ENCODE peak calls at places on chromosomes 1 and 21, in four cellular contexts. One of them, this sample, is unnamed.

GRCh38 chr1:16081636-16082035 is 8.2 kb upstream of the FAM131C start:
- DNase-seq in IMR-90: no peak
- DNase-seq in H1: no peak
- DNase-seq in mesenchymal stem cell: no peak
- DNase-seq in this sample: no peak

GRCh38 chr21:41460578-41461527 is 34.8 kb downstream of the MX1 start:
- DNase-seq in H1: peak
- DNase-seq in mesenchymal stem cell: peak
- DNase-seq in IMR-90: peak
- DNase-seq in this sample: peak

GRCh38 chr1:157189986-157190982 is 52.1 kb upstream of the ETV3 start:
- DNase-seq in H1: no peak
- DNase-seq in IMR-90: no peak
- DNase-seq in mesenchymal stem cell: no peak
- DNase-seq in this sample: no peak

GRCh38 chr1:183567584-183567983 is 22.7 kb downstream of the NCF2 start:
- DNase-seq in mesenchymal stem cell: no peak
- DNase-seq in H1: no peak
- DNase-seq in IMR-90: peak
- DNase-seq in this sample: no peak

GRCh38 chr1:31856140-31856539 is 40.3 kb upstream of the SPOCD1 start:
- DNase-seq in H1: no peak
- DNase-seq in IMR-90: no peak
- DNase-seq in mesenchymal stem cell: no peak
- DNase-seq in this sample: no peak

GRCh38 chr1:8374812-8375211 is 56.9 kb downstream of the SLC45A1 start:
- DNase-seq in H1: no peak
- DNase-seq in mesenchymal stem cell: no peak
- DNase-seq in IMR-90: peak
- DNase-seq in this sample: no peak

GRCh38 chr1:210597555-210598134 is 268.9 kb downstream of the HHAT start:
- DNase-seq in IMR-90: peak
- DNase-seq in H1: no peak
- DNase-seq in mesenchymal stem cell: peak
- DNase-seq in this sample: no peak

GRCh38 chr21:15515908-15516307 is 213.9 kb upstream of the USP25 start:
- DNase-seq in mesenchymal stem cell: no peak
- DNase-seq in IMR-90: no peak
- DNase-seq in H1: no peak
- DNase-seq in this sample: no peak

GRCh38 chr1:53583903-53584210 is 124.7 kb downstream of the DMRTB1 start:
- DNase-seq in mesenchymal stem cell: no peak
- DNase-seq in H1: no peak
- DNase-seq in IMR-90: no peak
- DNase-seq in this sample: no peak

GRCh38 chr1:99173282-99173681 is 91.0 kb upstream of the PLPPR4 start:
- DNase-seq in H1: no peak
- DNase-seq in mesenchymal stem cell: no peak
- DNase-seq in IMR-90: peak
- DNase-seq in this sample: no peak

GRCh38 chr1:87224209-87224608 is 104.5 kb upstream of the LMO4 start:
- DNase-seq in IMR-90: peak
- DNase-seq in mesenchymal stem cell: peak
- DNase-seq in H1: no peak
- DNase-seq in this sample: no peak

GRCh38 chr1:35650416-35650815 is 9.1 kb upstream of the PSMB2 start:
- DNase-seq in IMR-90: no peak
- DNase-seq in H1: no peak
- DNase-seq in mesenchymal stem cell: no peak
- DNase-seq in this sample: no peak

GRCh38 chr1:100396651-100397050 is 44.3 kb downstream of the CDC14A start:
- DNase-seq in mesenchymal stem cell: no peak
- DNase-seq in IMR-90: no peak
- DNase-seq in H1: no peak
- DNase-seq in this sample: no peak

GRCh38 chr21:34761758-34762330 is 93.0 kb downstream of the CLIC6 start:
- DNase-seq in IMR-90: no peak
- DNase-seq in mesenchymal stem cell: peak
- DNase-seq in H1: no peak
- DNase-seq in this sample: no peak

GRCh38 chr1:28718601-28719331 is 18.0 kb upstream of the YTHDF2 start:
- DNase-seq in H1: no peak
- DNase-seq in IMR-90: peak
- DNase-seq in mesenchymal stem cell: peak
- DNase-seq in this sample: no peak

GRCh38 chr1:23019851-23020625 is 770 bp downstream of the KDM1A start:
- DNase-seq in H1: no peak
- DNase-seq in IMR-90: peak
- DNase-seq in mesenchymal stem cell: peak
- DNase-seq in this sample: peak

GRCh38 chr1:16266411-16267118 is 29.6 kb upstream of the CPLANE2 start:
- DNase-seq in IMR-90: peak
- DNase-seq in H1: no peak
- DNase-seq in mesenchymal stem cell: peak
- DNase-seq in this sample: no peak

GRCh38 chr1:180593382-180593781 is 34.6 kb downstream of the OVAAL start:
- DNase-seq in mesenchymal stem cell: no peak
- DNase-seq in IMR-90: no peak
- DNase-seq in H1: no peak
- DNase-seq in this sample: no peak

GRCh38 chr1:12005488-12006166 is 13.7 kb upstream of the MIIP start:
- DNase-seq in IMR-90: no peak
- DNase-seq in mesenchymal stem cell: no peak
- DNase-seq in H1: no peak
- DNase-seq in this sample: no peak

GRCh38 chr1:37038079-37038702 is 3.9 kb upstream of the GRIK3 start:
- DNase-seq in IMR-90: no peak
- DNase-seq in H1: no peak
- DNase-seq in mesenchymal stem cell: no peak
- DNase-seq in this sample: no peak

GRCh38 chr1:29478046-29478791 is 241.9 kb downstream of the PTPRU start:
- DNase-seq in IMR-90: no peak
- DNase-seq in H1: peak
- DNase-seq in mesenchymal stem cell: no peak
- DNase-seq in this sample: peak

GRCh38 chr1:162882248-162882666 is 21.3 kb upstream of the CCDC190 start:
- DNase-seq in mesenchymal stem cell: no peak
- DNase-seq in H1: no peak
- DNase-seq in IMR-90: no peak
- DNase-seq in this sample: no peak

GRCh38 chr1:6183520-6183989 is 3.4 kb upstream of the CHD5 start:
- DNase-seq in H1: no peak
- DNase-seq in mesenchymal stem cell: no peak
- DNase-seq in IMR-90: peak
- DNase-seq in this sample: no peak

GRCh38 chr1:53134961-53135734 is 7.3 kb downstream of the SLC1A7 start:
- DNase-seq in H1: no peak
- DNase-seq in IMR-90: peak
- DNase-seq in mesenchymal stem cell: no peak
- DNase-seq in this sample: no peak

GRCh38 chr1:69413129-69413528 is 154.6 kb upstream of the LRRC7 start:
- DNase-seq in IMR-90: no peak
- DNase-seq in H1: no peak
- DNase-seq in mesenchymal stem cell: no peak
- DNase-seq in this sample: no peak

GRCh38 chr1:86825294-86825693 is 88.6 kb downstream of the SELENOF start:
- DNase-seq in mesenchymal stem cell: peak
- DNase-seq in IMR-90: peak
- DNase-seq in H1: no peak
- DNase-seq in this sample: no peak

GRCh38 chr1:98468111-98468717 is 193.3 kb upstream of the SNX7 start:
- DNase-seq in IMR-90: peak
- DNase-seq in H1: no peak
- DNase-seq in mesenchymal stem cell: peak
- DNase-seq in this sample: peak

GRCh38 chr1:24175033-24175755 is 11.9 kb downstream of the IFNLR1 start:
- DNase-seq in H1: no peak
- DNase-seq in IMR-90: no peak
- DNase-seq in mesenchymal stem cell: no peak
- DNase-seq in this sample: no peak

GRCh38 chr1:23800396-23801337 is at the start of gene GALE:
- DNase-seq in mesenchymal stem cell: peak
- DNase-seq in IMR-90: peak
- DNase-seq in H1: peak
- DNase-seq in this sample: peak

GRCh38 chr1:62370594-62370993 is 51.4 kb upstream of the KANK4 start:
- DNase-seq in H1: no peak
- DNase-seq in mesenchymal stem cell: no peak
- DNase-seq in IMR-90: no peak
- DNase-seq in this sample: no peak

GRCh38 chr1:226637147-226637935 is 88.8 kb downstream of the STUM start:
- DNase-seq in IMR-90: no peak
- DNase-seq in H1: no peak
- DNase-seq in mesenchymal stem cell: no peak
- DNase-seq in this sample: no peak

GRCh38 chr1:115826642-115827041 is 14.3 kb downstream of the NHLH2 start:
- DNase-seq in mesenchymal stem cell: no peak
- DNase-seq in H1: no peak
- DNase-seq in IMR-90: no peak
- DNase-seq in this sample: no peak

GRCh38 chr1:204207136-204207616 is 6.6 kb downstream of the GOLT1A start:
- DNase-seq in mesenchymal stem cell: peak
- DNase-seq in IMR-90: no peak
- DNase-seq in H1: peak
- DNase-seq in this sample: peak

GRCh38 chr1:21232044-21232443 is 55.3 kb upstream of the EIF4G3 start:
- DNase-seq in IMR-90: peak
- DNase-seq in mesenchymal stem cell: peak
- DNase-seq in H1: peak
- DNase-seq in this sample: peak

GRCh38 chr1:156477526-156478249 is 22.9 kb downstream of the MEF2D start:
- DNase-seq in H1: no peak
- DNase-seq in mesenchymal stem cell: no peak
- DNase-seq in IMR-90: no peak
- DNase-seq in this sample: no peak

GRCh38 chr1:55210990-55211389 is 4.2 kb downstream of the USP24 start:
- DNase-seq in H1: no peak
- DNase-seq in IMR-90: no peak
- DNase-seq in mesenchymal stem cell: no peak
- DNase-seq in this sample: no peak

GRCh38 chr1:181506563-181507353 is 23.4 kb downstream of the CACNA1E start:
- DNase-seq in mesenchymal stem cell: no peak
- DNase-seq in IMR-90: no peak
- DNase-seq in H1: no peak
- DNase-seq in this sample: no peak

GRCh38 chr1:17460265-17460664 is 20.8 kb upstream of the RCC2 start:
- DNase-seq in H1: no peak
- DNase-seq in mesenchymal stem cell: no peak
- DNase-seq in IMR-90: no peak
- DNase-seq in this sample: no peak

GRCh38 chr1:50251592-50252165 is 143.0 kb downstream of the ELAVL4 start:
- DNase-seq in mesenchymal stem cell: no peak
- DNase-seq in H1: peak
- DNase-seq in IMR-90: no peak
- DNase-seq in this sample: peak

GRCh38 chr21:34202553-34203332 is 129.4 kb downstream of the MRPS6 start:
- DNase-seq in IMR-90: no peak
- DNase-seq in H1: peak
- DNase-seq in mesenchymal stem cell: peak
- DNase-seq in this sample: peak

GRCh38 chr21:28442624-28443023 is 550.1 kb downstream of the LTN1 start:
- DNase-seq in mesenchymal stem cell: peak
- DNase-seq in H1: no peak
- DNase-seq in IMR-90: peak
- DNase-seq in this sample: no peak

GRCh38 chr21:28442085-28442484 is 550.6 kb downstream of the LTN1 start:
- DNase-seq in H1: no peak
- DNase-seq in mesenchymal stem cell: no peak
- DNase-seq in IMR-90: no peak
- DNase-seq in this sample: no peak

GRCh38 chr21:28445081-28445830 is 547.4 kb downstream of the LTN1 start:
- DNase-seq in mesenchymal stem cell: peak
- DNase-seq in IMR-90: peak
- DNase-seq in H1: no peak
- DNase-seq in this sample: no peak

GRCh38 chr21:28444567-28444966 is 548.1 kb downstream of the LTN1 start:
- DNase-seq in mesenchymal stem cell: no peak
- DNase-seq in H1: no peak
- DNase-seq in IMR-90: no peak
- DNase-seq in this sample: no peak

GRCh38 chr21:28444131-28444530 is 548.5 kb downstream of the LTN1 start:
- DNase-seq in IMR-90: peak
- DNase-seq in H1: no peak
- DNase-seq in mesenchymal stem cell: no peak
- DNase-seq in this sample: no peak
- H3K9ac ChIP-seq in IMR-90: no peak
- H3K9ac ChIP-seq in H1: no peak
- H3K9ac ChIP-seq in mesenchymal stem cell: peak
- H3K9ac ChIP-seq in this sample: no peak

GRCh38 chr1:10032590-10033358 is at the start of gene UBE4B:
- DNase-seq in IMR-90: peak
- DNase-seq in mesenchymal stem cell: peak
- DNase-seq in H1: peak
- DNase-seq in this sample: peak
- H4K8ac ChIP-seq in IMR-90: peak
- H4K8ac ChIP-seq in mesenchymal stem cell: peak
- H4K8ac ChIP-seq in H1: peak
- H4K8ac ChIP-seq in this sample: no peak

DNA sequence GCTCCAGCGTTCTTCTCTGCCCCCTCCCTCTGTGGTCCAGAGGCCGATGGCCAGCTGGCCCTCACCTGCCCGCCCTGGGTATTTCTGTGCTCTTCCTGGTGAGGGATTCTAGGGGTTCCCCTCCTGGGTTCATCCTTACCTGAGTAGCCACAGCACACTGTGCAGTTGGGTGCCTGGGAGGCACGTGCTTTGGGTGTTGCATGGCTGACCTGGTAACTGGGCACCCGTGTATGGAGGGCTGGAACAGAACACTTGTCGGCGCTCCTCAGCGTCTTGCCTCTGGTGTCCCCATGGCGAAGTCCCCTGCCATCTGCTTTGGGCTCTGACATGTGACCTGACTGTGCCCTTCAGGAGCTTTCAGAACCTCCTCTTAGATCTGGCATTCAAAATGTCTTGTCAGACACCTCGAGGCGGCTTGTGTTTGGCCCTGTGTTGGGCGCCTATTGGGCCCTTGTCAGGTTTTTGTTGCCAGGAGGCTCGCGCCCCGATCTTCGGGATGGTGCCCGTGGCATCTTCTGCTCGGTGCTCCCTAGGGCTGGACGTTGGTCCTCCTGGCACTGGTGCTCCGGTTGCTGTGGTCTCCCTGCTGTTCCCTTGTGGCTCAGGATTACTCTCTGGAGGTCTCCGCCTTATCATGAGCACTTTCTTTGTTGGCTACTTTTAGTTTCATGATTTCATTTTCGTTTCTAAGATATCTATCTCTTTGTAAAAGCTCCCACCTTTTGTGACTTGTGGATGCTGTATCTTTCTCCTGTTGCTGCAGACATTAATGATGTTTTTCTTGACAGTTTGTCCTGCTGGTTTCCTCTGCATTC is 28.5 kb downstream of the SKI start:
- DNase-seq in mesenchymal stem cell: no peak
- DNase-seq in H1: no peak
- DNase-seq in IMR-90: no peak
- DNase-seq in this sample: no peak
- H3K4me2 ChIP-seq in mesenchymal stem cell: no peak
- H3K4me2 ChIP-seq in H1: no peak
- H3K4me2 ChIP-seq in IMR-90: no peak
- H3K4me2 ChIP-seq in this sample: no peak

GRCh38 chr1:1021010-1021845 is 1.3 kb downstream of the AGRN start:
- DNase-seq in H1: no peak
- DNase-seq in mesenchymal stem cell: peak
- DNase-seq in IMR-90: peak
- DNase-seq in this sample: no peak
- H3K9ac ChIP-seq in H1: no peak
- H3K9ac ChIP-seq in mesenchymal stem cell: no peak
- H3K9ac ChIP-seq in IMR-90: peak
- H3K9ac ChIP-seq in this sample: peak

This sample was measured in neuronal stem cell.